ENCODE peak calls at places on chromosomes 13 and 19, in five cellular contexts. One of them, this sample, is unnamed.
A peak's percentile ranks its signal among the peaks of the same experiment; 100 is the strongest.

GRCh38 chr13:46648166-46648607 is 95.2 kb downstream of the LRCH1 start:
- DNase-seq in ACHN: peak; percentile 61
- DNase-seq in GM04504: no peak
- DNase-seq in naive thymus-derived CD4-positive, alpha-beta T cell: no peak
- DNase-seq in activated T-helper 1 cell treated with anti-CD3 and anti-CD28 coated beads, Interleukin-2, amount 50 U/mL, for 16 hours: no peak
- DNase-seq in this sample: no peak

GRCh38 chr13:40692946-40693345 is 26.5 kb upstream of the FOXO1 start:
- DNase-seq in ACHN: no peak
- DNase-seq in GM04504: no peak
- DNase-seq in naive thymus-derived CD4-positive, alpha-beta T cell: no peak
- DNase-seq in activated T-helper 1 cell treated with anti-CD3 and anti-CD28 coated beads, Interleukin-2, amount 50 U/mL, for 16 hours: no peak
- DNase-seq in this sample: no peak

GRCh38 chr19:5340637-5341447 is at the start of gene PTPRS:
- DNase-seq in ACHN: peak; percentile 81
- DNase-seq in GM04504: peak; percentile 47
- DNase-seq in naive thymus-derived CD4-positive, alpha-beta T cell: peak; percentile 43
- DNase-seq in activated T-helper 1 cell treated with anti-CD3 and anti-CD28 coated beads, Interleukin-2, amount 50 U/mL, for 16 hours: no peak
- DNase-seq in this sample: peak; percentile 50

GRCh38 chr19:2461751-2462634 is 5.2 kb upstream of the LMNB2 start:
- DNase-seq in ACHN: peak; percentile 75
- DNase-seq in GM04504: no peak
- DNase-seq in naive thymus-derived CD4-positive, alpha-beta T cell: peak; percentile 42
- DNase-seq in activated T-helper 1 cell treated with anti-CD3 and anti-CD28 coated beads, Interleukin-2, amount 50 U/mL, for 16 hours: no peak
- DNase-seq in this sample: no peak

GRCh38 chr19:31947436-31947835 is 398.0 kb upstream of the ZNF507 start:
- DNase-seq in ACHN: no peak
- DNase-seq in GM04504: no peak
- DNase-seq in naive thymus-derived CD4-positive, alpha-beta T cell: no peak
- DNase-seq in activated T-helper 1 cell treated with anti-CD3 and anti-CD28 coated beads, Interleukin-2, amount 50 U/mL, for 16 hours: no peak
- DNase-seq in this sample: no peak

GRCh38 chr13:42883771-42884170 is 102.4 kb downstream of the FAM216B start:
- DNase-seq in ACHN: no peak
- DNase-seq in GM04504: peak; percentile 54
- DNase-seq in naive thymus-derived CD4-positive, alpha-beta T cell: no peak
- DNase-seq in activated T-helper 1 cell treated with anti-CD3 and anti-CD28 coated beads, Interleukin-2, amount 50 U/mL, for 16 hours: no peak
- DNase-seq in this sample: no peak

GRCh38 chr13:113937497-113938140 is 36.3 kb downstream of the C13orf46 start:
- DNase-seq in ACHN: no peak
- DNase-seq in GM04504: no peak
- DNase-seq in naive thymus-derived CD4-positive, alpha-beta T cell: no peak
- DNase-seq in activated T-helper 1 cell treated with anti-CD3 and anti-CD28 coated beads, Interleukin-2, amount 50 U/mL, for 16 hours: no peak
- DNase-seq in this sample: no peak

GRCh38 chr13:73138276-73138950 is 79.6 kb downstream of the KLF5 start:
- DNase-seq in ACHN: no peak
- DNase-seq in GM04504: no peak
- DNase-seq in naive thymus-derived CD4-positive, alpha-beta T cell: no peak
- DNase-seq in activated T-helper 1 cell treated with anti-CD3 and anti-CD28 coated beads, Interleukin-2, amount 50 U/mL, for 16 hours: no peak
- DNase-seq in this sample: no peak

GRCh38 chr13:80256352-80256932 is 84.5 kb downstream of the SPRY2 start:
- DNase-seq in ACHN: no peak
- DNase-seq in GM04504: no peak
- DNase-seq in naive thymus-derived CD4-positive, alpha-beta T cell: no peak
- DNase-seq in activated T-helper 1 cell treated with anti-CD3 and anti-CD28 coated beads, Interleukin-2, amount 50 U/mL, for 16 hours: no peak
- DNase-seq in this sample: no peak

GRCh38 chr13:82905071-82905470 is 977.2 kb downstream of the SLITRK1 start:
- DNase-seq in ACHN: no peak
- DNase-seq in GM04504: no peak
- DNase-seq in naive thymus-derived CD4-positive, alpha-beta T cell: no peak
- DNase-seq in activated T-helper 1 cell treated with anti-CD3 and anti-CD28 coated beads, Interleukin-2, amount 50 U/mL, for 16 hours: no peak
- DNase-seq in this sample: no peak

GRCh38 chr19:48969276-48970138 is 4.4 kb downstream of the FTL start:
- DNase-seq in ACHN: peak; percentile 39
- DNase-seq in GM04504: no peak
- DNase-seq in naive thymus-derived CD4-positive, alpha-beta T cell: no peak
- DNase-seq in activated T-helper 1 cell treated with anti-CD3 and anti-CD28 coated beads, Interleukin-2, amount 50 U/mL, for 16 hours: no peak
- DNase-seq in this sample: no peak

GRCh38 chr13:83620535-83621220 is 261.6 kb downstream of the SLITRK1 start:
- DNase-seq in ACHN: no peak
- DNase-seq in GM04504: no peak
- DNase-seq in naive thymus-derived CD4-positive, alpha-beta T cell: no peak
- DNase-seq in activated T-helper 1 cell treated with anti-CD3 and anti-CD28 coated beads, Interleukin-2, amount 50 U/mL, for 16 hours: no peak
- DNase-seq in this sample: no peak

GRCh38 chr13:81726037-81726726 is 1385.3 kb upstream of the SPRY2 start:
- DNase-seq in ACHN: no peak
- DNase-seq in GM04504: no peak
- DNase-seq in naive thymus-derived CD4-positive, alpha-beta T cell: no peak
- DNase-seq in activated T-helper 1 cell treated with anti-CD3 and anti-CD28 coated beads, Interleukin-2, amount 50 U/mL, for 16 hours: no peak
- DNase-seq in this sample: no peak

GRCh38 chr13:102402292-102402691 is 444 bp upstream of the FGF14 start:
- DNase-seq in ACHN: peak; percentile 31
- DNase-seq in GM04504: no peak
- DNase-seq in naive thymus-derived CD4-positive, alpha-beta T cell: peak; percentile 23
- DNase-seq in activated T-helper 1 cell treated with anti-CD3 and anti-CD28 coated beads, Interleukin-2, amount 50 U/mL, for 16 hours: no peak
- DNase-seq in this sample: no peak

GRCh38 chr19:47227347-47228167 is 3.4 kb downstream of the BBC3 start:
- DNase-seq in ACHN: peak; percentile 91
- DNase-seq in GM04504: peak; percentile 84
- DNase-seq in naive thymus-derived CD4-positive, alpha-beta T cell: no peak
- DNase-seq in activated T-helper 1 cell treated with anti-CD3 and anti-CD28 coated beads, Interleukin-2, amount 50 U/mL, for 16 hours: no peak
- DNase-seq in this sample: no peak

GRCh38 chr19:4538601-4538954 is 1.3 kb downstream of the LRG1 start:
- DNase-seq in ACHN: no peak
- DNase-seq in GM04504: no peak
- DNase-seq in naive thymus-derived CD4-positive, alpha-beta T cell: no peak
- DNase-seq in activated T-helper 1 cell treated with anti-CD3 and anti-CD28 coated beads, Interleukin-2, amount 50 U/mL, for 16 hours: no peak
- DNase-seq in this sample: no peak

GRCh38 chr13:35714588-35714987 is 238.1 kb upstream of the MAB21L1 start:
- DNase-seq in ACHN: no peak
- DNase-seq in GM04504: no peak
- DNase-seq in naive thymus-derived CD4-positive, alpha-beta T cell: no peak
- DNase-seq in activated T-helper 1 cell treated with anti-CD3 and anti-CD28 coated beads, Interleukin-2, amount 50 U/mL, for 16 hours: no peak
- DNase-seq in this sample: no peak

GRCh38 chr19:41327499-41328156 is 17.7 kb downstream of the CCDC97 start:
- DNase-seq in ACHN: no peak
- DNase-seq in GM04504: no peak
- DNase-seq in naive thymus-derived CD4-positive, alpha-beta T cell: peak; percentile 57
- DNase-seq in activated T-helper 1 cell treated with anti-CD3 and anti-CD28 coated beads, Interleukin-2, amount 50 U/mL, for 16 hours: peak; percentile 48
- DNase-seq in this sample: peak; percentile 97

GRCh38 chr13:106610511-106610910 is 42.6 kb upstream of the ARGLU1 start:
- DNase-seq in ACHN: no peak
- DNase-seq in GM04504: peak; percentile 16
- DNase-seq in naive thymus-derived CD4-positive, alpha-beta T cell: no peak
- DNase-seq in activated T-helper 1 cell treated with anti-CD3 and anti-CD28 coated beads, Interleukin-2, amount 50 U/mL, for 16 hours: no peak
- DNase-seq in this sample: no peak

GRCh38 chr19:11378319-11379189 is 4.1 kb downstream of the SWSAP1 start:
- DNase-seq in ACHN: peak; percentile 69
- DNase-seq in GM04504: no peak
- DNase-seq in naive thymus-derived CD4-positive, alpha-beta T cell: no peak
- DNase-seq in activated T-helper 1 cell treated with anti-CD3 and anti-CD28 coated beads, Interleukin-2, amount 50 U/mL, for 16 hours: no peak
- DNase-seq in this sample: no peak

GRCh38 chr13:44159633-44160279 is 213.9 kb upstream of the SERP2 start:
- DNase-seq in ACHN: no peak
- DNase-seq in GM04504: no peak
- DNase-seq in naive thymus-derived CD4-positive, alpha-beta T cell: no peak
- DNase-seq in activated T-helper 1 cell treated with anti-CD3 and anti-CD28 coated beads, Interleukin-2, amount 50 U/mL, for 16 hours: no peak
- DNase-seq in this sample: no peak

GRCh38 chr19:38642176-38642575 is 5.3 kb upstream of the ACTN4 start:
- DNase-seq in ACHN: no peak
- DNase-seq in GM04504: no peak
- DNase-seq in naive thymus-derived CD4-positive, alpha-beta T cell: no peak
- DNase-seq in activated T-helper 1 cell treated with anti-CD3 and anti-CD28 coated beads, Interleukin-2, amount 50 U/mL, for 16 hours: no peak
- DNase-seq in this sample: no peak

GRCh38 chr19:45492627-45493470 is 4.0 kb downstream of the RTN2 start:
- DNase-seq in ACHN: no peak
- DNase-seq in GM04504: peak; percentile 43
- DNase-seq in naive thymus-derived CD4-positive, alpha-beta T cell: no peak
- DNase-seq in activated T-helper 1 cell treated with anti-CD3 and anti-CD28 coated beads, Interleukin-2, amount 50 U/mL, for 16 hours: no peak
- DNase-seq in this sample: no peak

GRCh38 chr19:39200818-39201145 is 3.3 kb downstream of the SYCN start:
- DNase-seq in ACHN: no peak
- DNase-seq in GM04504: no peak
- DNase-seq in naive thymus-derived CD4-positive, alpha-beta T cell: no peak
- DNase-seq in activated T-helper 1 cell treated with anti-CD3 and anti-CD28 coated beads, Interleukin-2, amount 50 U/mL, for 16 hours: no peak
- DNase-seq in this sample: no peak

GRCh38 chr13:90750957-90751356 is 596.5 kb upstream of the MIR17HG start:
- DNase-seq in ACHN: no peak
- DNase-seq in GM04504: no peak
- DNase-seq in naive thymus-derived CD4-positive, alpha-beta T cell: no peak
- DNase-seq in activated T-helper 1 cell treated with anti-CD3 and anti-CD28 coated beads, Interleukin-2, amount 50 U/mL, for 16 hours: no peak
- DNase-seq in this sample: no peak

GRCh38 chr13:107457686-107458085 is 757.6 kb downstream of the LIG4 start:
- DNase-seq in ACHN: no peak
- DNase-seq in GM04504: no peak
- DNase-seq in naive thymus-derived CD4-positive, alpha-beta T cell: no peak
- DNase-seq in activated T-helper 1 cell treated with anti-CD3 and anti-CD28 coated beads, Interleukin-2, amount 50 U/mL, for 16 hours: no peak
- DNase-seq in this sample: no peak

GRCh38 chr13:51758691-51759090 is 45.3 kb downstream of the DHRS12 start:
- DNase-seq in ACHN: no peak
- DNase-seq in GM04504: no peak
- DNase-seq in naive thymus-derived CD4-positive, alpha-beta T cell: no peak
- DNase-seq in activated T-helper 1 cell treated with anti-CD3 and anti-CD28 coated beads, Interleukin-2, amount 50 U/mL, for 16 hours: no peak
- DNase-seq in this sample: no peak

GRCh38 chr19:50226536-50226935 is 23.1 kb downstream of the MYH14 start:
- DNase-seq in ACHN: no peak
- DNase-seq in GM04504: no peak
- DNase-seq in naive thymus-derived CD4-positive, alpha-beta T cell: no peak
- DNase-seq in activated T-helper 1 cell treated with anti-CD3 and anti-CD28 coated beads, Interleukin-2, amount 50 U/mL, for 16 hours: no peak
- DNase-seq in this sample: no peak

GRCh38 chr19:29735821-29736220 is 20.8 kb upstream of the C19orf12 start:
- DNase-seq in ACHN: no peak
- DNase-seq in GM04504: no peak
- DNase-seq in naive thymus-derived CD4-positive, alpha-beta T cell: no peak
- DNase-seq in activated T-helper 1 cell treated with anti-CD3 and anti-CD28 coated beads, Interleukin-2, amount 50 U/mL, for 16 hours: no peak
- DNase-seq in this sample: no peak

GRCh38 chr19:35557539-35558399 is 5.7 kb downstream of the ATP4A start:
- DNase-seq in ACHN: no peak
- DNase-seq in GM04504: no peak
- DNase-seq in naive thymus-derived CD4-positive, alpha-beta T cell: peak; percentile 31
- DNase-seq in activated T-helper 1 cell treated with anti-CD3 and anti-CD28 coated beads, Interleukin-2, amount 50 U/mL, for 16 hours: peak; percentile 12
- DNase-seq in this sample: no peak

GRCh38 chr13:107299717-107300116 is 731.8 kb upstream of the ARGLU1 start:
- DNase-seq in ACHN: no peak
- DNase-seq in GM04504: no peak
- DNase-seq in naive thymus-derived CD4-positive, alpha-beta T cell: no peak
- DNase-seq in activated T-helper 1 cell treated with anti-CD3 and anti-CD28 coated beads, Interleukin-2, amount 50 U/mL, for 16 hours: no peak
- DNase-seq in this sample: no peak

GRCh38 chr13:48175200-48175599 is 57.8 kb upstream of the ITM2B start:
- DNase-seq in ACHN: no peak
- DNase-seq in GM04504: no peak
- DNase-seq in naive thymus-derived CD4-positive, alpha-beta T cell: no peak
- DNase-seq in activated T-helper 1 cell treated with anti-CD3 and anti-CD28 coated beads, Interleukin-2, amount 50 U/mL, for 16 hours: no peak
- DNase-seq in this sample: no peak

GRCh38 chr19:1815605-1816529 is 3.8 kb upstream of the ATP8B3 start:
- DNase-seq in ACHN: no peak
- DNase-seq in GM04504: no peak
- DNase-seq in naive thymus-derived CD4-positive, alpha-beta T cell: no peak
- DNase-seq in activated T-helper 1 cell treated with anti-CD3 and anti-CD28 coated beads, Interleukin-2, amount 50 U/mL, for 16 hours: no peak
- DNase-seq in this sample: no peak

GRCh38 chr13:50742353-50742752 is 101.1 kb downstream of the DLEU7 start:
- DNase-seq in ACHN: no peak
- DNase-seq in GM04504: no peak
- DNase-seq in naive thymus-derived CD4-positive, alpha-beta T cell: no peak
- DNase-seq in activated T-helper 1 cell treated with anti-CD3 and anti-CD28 coated beads, Interleukin-2, amount 50 U/mL, for 16 hours: no peak
- DNase-seq in this sample: no peak

GRCh38 chr19:46863818-46864629 is 3.2 kb downstream of the ARHGAP35 start:
- DNase-seq in ACHN: no peak
- DNase-seq in GM04504: no peak
- DNase-seq in naive thymus-derived CD4-positive, alpha-beta T cell: no peak
- DNase-seq in activated T-helper 1 cell treated with anti-CD3 and anti-CD28 coated beads, Interleukin-2, amount 50 U/mL, for 16 hours: no peak
- DNase-seq in this sample: no peak

GRCh38 chr13:58953638-58954037 is 1210.1 kb downstream of the DIAPH3 start:
- DNase-seq in ACHN: no peak
- DNase-seq in GM04504: no peak
- DNase-seq in naive thymus-derived CD4-positive, alpha-beta T cell: no peak
- DNase-seq in activated T-helper 1 cell treated with anti-CD3 and anti-CD28 coated beads, Interleukin-2, amount 50 U/mL, for 16 hours: no peak
- DNase-seq in this sample: no peak

GRCh38 chr19:6071103-6071485 is 39.2 kb downstream of the RFX2 start:
- DNase-seq in ACHN: no peak
- DNase-seq in GM04504: peak; percentile 87
- DNase-seq in naive thymus-derived CD4-positive, alpha-beta T cell: no peak
- DNase-seq in activated T-helper 1 cell treated with anti-CD3 and anti-CD28 coated beads, Interleukin-2, amount 50 U/mL, for 16 hours: no peak
- DNase-seq in this sample: no peak

GRCh38 chr19:44968118-44968517 is 12.9 kb downstream of the CLPTM1 start:
- DNase-seq in ACHN: no peak
- DNase-seq in GM04504: no peak
- DNase-seq in naive thymus-derived CD4-positive, alpha-beta T cell: no peak
- DNase-seq in activated T-helper 1 cell treated with anti-CD3 and anti-CD28 coated beads, Interleukin-2, amount 50 U/mL, for 16 hours: no peak
- DNase-seq in this sample: no peak